ENCODE peak calls at places on chromosomes 11 and 22, in nine cellular contexts. X is hepatocyte, D is PC-9, L is GM23338, Y is GM23248, Z is PC-3, J is Karpas-422, M is SK-N-SH, G is HCT116. Q is an unnamed sample.

GRCh38 chr11:61345170-61345610 is 12.2 kb downstream of the TKFC start:
- DNase-seq in X (peak; percentile 34), D (no peak), L (no peak), Y (no peak), Z (no peak), J (no peak), M (peak; percentile 92), G (no peak), Q (no peak)

GRCh38 chr11:7900686-7901085 is 30.4 kb downstream of the OR10A6 start:
- DNase-seq in X (no peak), D (no peak), L (no peak), Y (no peak), Z (peak; percentile 28), J (no peak), M (no peak), G (no peak), Q (no peak)

GRCh38 chr22:32632650-32633049 is 158.0 kb downstream of the FBXO7 start:
- DNase-seq in X (no peak), D (no peak), L (no peak), Y (no peak), Z (no peak), J (no peak), M (peak; percentile 69), G (no peak), Q (no peak)

GRCh38 chr22:43413826-43414225 is 2.0 kb downstream of the MPPED1 start:
- DNase-seq in X (no peak), D (no peak), L (no peak), Y (no peak), Z (no peak), J (no peak), M (no peak), G (no peak), Q (no peak)

GRCh38 chr11:65132988-65133700 is 1.2 kb downstream of the SYVN1 start:
- DNase-seq in X (peak; percentile 85), D (peak; percentile 82), L (peak; percentile 82), Y (peak; percentile 51), Z (peak; percentile 73), J (peak; percentile 95), M (peak; percentile 62), G (peak; percentile 64), Q (peak; percentile 91)

GRCh38 chr11:86802601-86803051 is 2.3 kb downstream of the PRSS23 start:
- DNase-seq in X (peak; percentile 70), D (peak; percentile 46), L (peak; percentile 81), Y (peak; percentile 67), Z (peak; percentile 78), J (peak; percentile 82), M (peak; percentile 43), G (peak; percentile 53), Q (peak; percentile 5)

GRCh38 chr22:17562906-17563870 is at the start of gene SLC25A18:
- DNase-seq in X (peak; percentile 63), D (no peak), L (peak; percentile 84), Y (no peak), Z (no peak), J (no peak), M (no peak), G (no peak), Q (no peak)

GRCh38 chr11:65744699-65745042 is 24.1 kb upstream of the RNASEH2C start:
- DNase-seq in X (no peak), D (no peak), L (no peak), Y (no peak), Z (no peak), J (no peak), M (no peak), G (no peak), Q (no peak)

GRCh38 chr11:70471254-70471653 is 72.9 kb downstream of the CTTN start:
- DNase-seq in X (peak; percentile 48), D (no peak), L (peak; percentile 93), Y (peak; percentile 29), Z (peak; percentile 66), J (peak; percentile 80), M (peak; percentile 56), G (peak; percentile 23), Q (peak; percentile 47)

GRCh38 chr22:33116846-33117547 is 58.8 kb upstream of the SYN3 start:
- DNase-seq in X (peak; percentile 58), D (no peak), L (no peak), Y (peak; percentile 51), Z (peak; percentile 29), J (no peak), M (no peak), G (no peak), Q (peak; percentile 20)

GRCh38 chr11:9138133-9138453 is 46.7 kb upstream of the SCUBE2 start:
- DNase-seq in X (no peak), D (no peak), L (no peak), Y (no peak), Z (no peak), J (no peak), M (no peak), G (no peak), Q (no peak)

GRCh38 chr11:75276696-75277095 is 36.1 kb downstream of the TPBGL start:
- DNase-seq in X (no peak), D (no peak), L (peak; percentile 32), Y (no peak), Z (no peak), J (no peak), M (no peak), G (no peak), Q (no peak)

GRCh38 chr11:110991621-110992355 is 253.7 kb upstream of the POU2AF2 start:
- DNase-seq in X (no peak), D (no peak), L (no peak), Y (peak; percentile 84), Z (no peak), J (no peak), M (no peak), G (no peak), Q (no peak)

DNA sequence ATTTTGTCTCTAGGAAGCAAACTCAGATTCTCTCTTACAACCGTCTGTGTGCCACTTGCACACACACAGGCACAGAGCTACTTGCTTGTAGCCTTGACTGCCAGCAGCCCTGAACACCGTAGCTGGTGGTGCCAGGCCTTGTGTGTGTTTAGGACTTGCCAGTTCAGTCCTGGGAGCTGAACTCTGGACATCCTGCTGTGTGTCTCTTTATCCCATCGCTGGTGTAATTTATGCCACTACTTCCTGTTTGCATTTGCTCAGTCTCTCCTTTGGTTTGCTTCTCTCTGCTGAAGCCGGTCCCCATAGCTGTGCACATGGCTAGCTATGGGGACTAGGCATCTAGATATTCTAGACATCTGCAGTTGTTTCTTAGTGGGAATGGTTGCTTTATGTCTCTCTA is 24.0 kb downstream of the MARK2 start:
- DNase-seq in X (no peak), D (no peak), L (no peak), Y (no peak), Z (no peak), J (no peak), M (no peak), G (no peak), Q (no peak)
- H3K4me1 ChIP-seq in X (peaks cover 18% of the 10 kb centered on the region), D (peaks cover 36% of the 10 kb centered on the region), L (peaks cover 13% of the 10 kb centered on the region), Y (peaks cover 11% of the 10 kb centered on the region), Z (peaks cover 8% of the 10 kb centered on the region), J (no peaks in the 10 kb centered on the region), M (peaks cover 3% of the 10 kb centered on the region), G (peaks cover 3% of the 10 kb centered on the region), Q (peaks cover 20% of the 10 kb centered on the region)

GRCh38 chr11:22666700-22667439 is 459 bp downstream of the GAS2 start:
- DNase-seq in X (peak; percentile 80), D (peak; percentile 12), L (peak; percentile 84), Y (peak; percentile 20), Z (no peak), J (no peak), M (peak; percentile 85), G (no peak), Q (no peak)
- H3K4me3 ChIP-seq in X (peak overlapping the region; percentile 48), D (no peak overlapping the region), L (peak overlapping the region; percentile 72), Y (peak overlapping the region; percentile 58), Z (no peak overlapping the region), J (no peak overlapping the region), M (peak overlapping the region; percentile 52), G (no peak overlapping the region), Q (no peak overlapping the region)

DNA sequence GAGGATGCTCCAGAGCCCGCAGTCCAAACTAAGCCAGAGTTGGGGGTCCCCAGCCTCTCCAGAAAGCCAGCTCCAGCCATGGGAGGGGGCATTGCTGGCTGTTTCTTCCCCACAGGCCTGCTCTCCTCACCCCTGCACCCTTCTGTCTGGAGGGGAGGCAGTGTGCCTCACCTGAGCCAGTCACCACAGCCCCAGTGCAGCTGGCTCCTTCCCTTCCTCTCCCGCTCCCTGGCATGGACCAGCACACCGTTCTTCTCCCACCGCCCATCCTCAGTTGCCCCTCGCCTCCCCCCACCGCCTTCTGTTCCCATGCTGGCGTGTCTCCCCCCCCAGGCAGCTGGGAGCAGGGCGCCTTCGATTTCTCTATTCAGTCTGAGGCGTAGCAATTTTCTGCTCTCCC is 110.5 kb upstream of the THY1 start:
- DNase-seq in X (no peak), D (no peak), L (no peak), Y (no peak), Z (no peak), J (no peak), M (peak; percentile 36), G (no peak), Q (no peak)
- H3K9me2 ChIP-seq in X (no peaks in the 10 kb centered on the region), D (no peaks in the 10 kb centered on the region), L (peaks cover 2% of the 10 kb centered on the region), Y (no peaks in the 10 kb centered on the region), Z (no peaks in the 10 kb centered on the region), J (no peaks in the 10 kb centered on the region), M (no peaks in the 10 kb centered on the region), G (no peaks in the 10 kb centered on the region), Q (no peaks in the 10 kb centered on the region)

DNA sequence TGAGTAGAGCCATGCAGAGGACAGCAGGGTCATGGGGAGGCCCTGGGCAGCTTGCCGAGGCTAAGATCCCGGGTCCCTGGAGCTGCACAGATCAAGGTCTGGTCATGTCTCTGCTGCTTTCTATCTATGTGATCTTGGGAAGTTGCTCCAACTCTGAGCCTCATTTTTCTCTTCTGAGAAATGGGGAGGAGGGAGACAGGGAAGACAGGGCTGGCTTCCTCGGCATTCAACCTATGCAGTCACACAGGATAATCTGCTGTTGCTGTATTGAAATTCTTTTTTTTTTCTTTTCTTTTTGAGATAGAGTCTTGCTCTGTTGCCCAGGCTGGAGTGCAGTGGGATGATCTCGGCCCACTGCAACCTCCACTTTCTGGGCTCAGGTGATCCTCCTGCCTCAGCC is 45.1 kb downstream of the CD82 start:
- DNase-seq in X (no peak), D (no peak), L (no peak), Y (no peak), Z (no peak), J (no peak), M (no peak), G (no peak), Q (no peak)
- H3K4me1 ChIP-seq in X (peaks cover 18% of the 10 kb centered on the region), D (no peaks in the 10 kb centered on the region), L (no peaks in the 10 kb centered on the region), Y (peaks cover 8% of the 10 kb centered on the region), Z (no peaks in the 10 kb centered on the region), J (peaks cover 98% of the 10 kb centered on the region), M (peaks cover 4% of the 10 kb centered on the region), G (no peaks in the 10 kb centered on the region), Q (peaks cover 45% of the 10 kb centered on the region)